ENCODE peak calls at places on chromosome 21, in nine cellular contexts. One of them, this sample, is unnamed. For H3K4me1, the result is how much of the 10 kb centered on the place peaks cover.

GRCh38 chr21:38486221-38486620 is 12.1 kb downstream of the ERG start:
- DNase-seq in stomach: no peak
- DNase-seq in aorta: no peak
- DNase-seq in lower lobe of right lung: no peak
- DNase-seq in body of pancreas: no peak
- DNase-seq in GM23248: peak
- DNase-seq in IMR-90: peak
- DNase-seq in left ventricle myocardium inferior: no peak
- DNase-seq in cardiac muscle cell: peak
- DNase-seq in this sample: no peak

GRCh38 chr21:42232176-42232825 is 13.4 kb downstream of the ABCG1 start:
- DNase-seq in lower lobe of right lung: peak
- DNase-seq in cardiac muscle cell: no peak
- DNase-seq in body of pancreas: no peak
- DNase-seq in GM23248: no peak
- DNase-seq in IMR-90: no peak
- DNase-seq in aorta: no peak
- DNase-seq in left ventricle myocardium inferior: no peak
- DNase-seq in stomach: no peak
- DNase-seq in this sample: peak

GRCh38 chr21:14528815-14529214 is 17.3 kb downstream of the SAMSN1 start:
- DNase-seq in body of pancreas: no peak
- DNase-seq in left ventricle myocardium inferior: no peak
- DNase-seq in lower lobe of right lung: no peak
- DNase-seq in aorta: no peak
- DNase-seq in GM23248: no peak
- DNase-seq in stomach: no peak
- DNase-seq in IMR-90: no peak
- DNase-seq in cardiac muscle cell: no peak
- DNase-seq in this sample: no peak

GRCh38 chr21:42538479-42539275 is 25.0 kb downstream of the SLC37A1 start:
- DNase-seq in stomach: no peak
- DNase-seq in lower lobe of right lung: no peak
- DNase-seq in aorta: peak
- DNase-seq in IMR-90: no peak
- DNase-seq in cardiac muscle cell: no peak
- DNase-seq in GM23248: no peak
- DNase-seq in body of pancreas: no peak
- DNase-seq in left ventricle myocardium inferior: no peak
- DNase-seq in this sample: no peak

GRCh38 chr21:29311802-29312201 is 13.1 kb downstream of the BACH1 start:
- DNase-seq in body of pancreas: no peak
- DNase-seq in IMR-90: no peak
- DNase-seq in GM23248: no peak
- DNase-seq in left ventricle myocardium inferior: no peak
- DNase-seq in cardiac muscle cell: no peak
- DNase-seq in stomach: no peak
- DNase-seq in lower lobe of right lung: no peak
- DNase-seq in aorta: no peak
- DNase-seq in this sample: no peak

GRCh38 chr21:26966360-26966977 is 419 bp downstream of the ADAMTS5 start:
- DNase-seq in cardiac muscle cell: peak
- DNase-seq in IMR-90: peak
- DNase-seq in stomach: no peak
- DNase-seq in lower lobe of right lung: peak
- DNase-seq in left ventricle myocardium inferior: no peak
- DNase-seq in GM23248: peak
- DNase-seq in aorta: no peak
- DNase-seq in body of pancreas: peak
- DNase-seq in this sample: no peak

GRCh38 chr21:15445327-15445726 is 284.5 kb upstream of the USP25 start:
- DNase-seq in aorta: no peak
- DNase-seq in cardiac muscle cell: no peak
- DNase-seq in IMR-90: no peak
- DNase-seq in body of pancreas: no peak
- DNase-seq in stomach: no peak
- DNase-seq in left ventricle myocardium inferior: no peak
- DNase-seq in lower lobe of right lung: no peak
- DNase-seq in GM23248: no peak
- DNase-seq in this sample: no peak

GRCh38 chr21:38121888-38122705 is 134.7 kb upstream of the KCNJ15 start:
- DNase-seq in stomach: no peak
- DNase-seq in lower lobe of right lung: no peak
- DNase-seq in cardiac muscle cell: no peak
- DNase-seq in body of pancreas: no peak
- DNase-seq in left ventricle myocardium inferior: no peak
- DNase-seq in IMR-90: no peak
- DNase-seq in GM23248: peak
- DNase-seq in aorta: no peak
- DNase-seq in this sample: no peak

GRCh38 chr21:42012763-42013329 is 2.7 kb upstream of the ZBTB21 start:
- DNase-seq in lower lobe of right lung: no peak
- DNase-seq in body of pancreas: no peak
- DNase-seq in aorta: no peak
- DNase-seq in cardiac muscle cell: no peak
- DNase-seq in stomach: no peak
- DNase-seq in GM23248: no peak
- DNase-seq in left ventricle myocardium inferior: no peak
- DNase-seq in IMR-90: no peak
- DNase-seq in this sample: no peak

GRCh38 chr21:22352088-22352487 is 1353.9 kb downstream of the NCAM2 start:
- DNase-seq in lower lobe of right lung: no peak
- DNase-seq in GM23248: no peak
- DNase-seq in left ventricle myocardium inferior: no peak
- DNase-seq in aorta: no peak
- DNase-seq in IMR-90: no peak
- DNase-seq in body of pancreas: no peak
- DNase-seq in stomach: no peak
- DNase-seq in cardiac muscle cell: no peak
- DNase-seq in this sample: no peak

GRCh38 chr21:27173052-27173451 is 206.2 kb upstream of the ADAMTS5 start:
- DNase-seq in lower lobe of right lung: no peak
- DNase-seq in left ventricle myocardium inferior: no peak
- DNase-seq in aorta: no peak
- DNase-seq in stomach: no peak
- DNase-seq in IMR-90: no peak
- DNase-seq in body of pancreas: no peak
- DNase-seq in GM23248: peak
- DNase-seq in cardiac muscle cell: no peak
- DNase-seq in this sample: no peak

GRCh38 chr21:22898061-22898460 is 1899.9 kb downstream of the NCAM2 start:
- DNase-seq in lower lobe of right lung: no peak
- DNase-seq in aorta: no peak
- DNase-seq in left ventricle myocardium inferior: no peak
- DNase-seq in GM23248: no peak
- DNase-seq in cardiac muscle cell: no peak
- DNase-seq in body of pancreas: no peak
- DNase-seq in stomach: no peak
- DNase-seq in IMR-90: no peak
- DNase-seq in this sample: no peak

GRCh38 chr21:37869661-37870060 is 46.6 kb downstream of the KCNJ6 start:
- DNase-seq in GM23248: no peak
- DNase-seq in left ventricle myocardium inferior: no peak
- DNase-seq in body of pancreas: no peak
- DNase-seq in IMR-90: no peak
- DNase-seq in lower lobe of right lung: no peak
- DNase-seq in aorta: no peak
- DNase-seq in stomach: no peak
- DNase-seq in cardiac muscle cell: no peak
- DNase-seq in this sample: no peak

GRCh38 chr21:33865176-33865575 is 50.4 kb downstream of the ATP5PO start:
- DNase-seq in cardiac muscle cell: no peak
- DNase-seq in aorta: peak
- DNase-seq in stomach: no peak
- DNase-seq in body of pancreas: no peak
- DNase-seq in left ventricle myocardium inferior: no peak
- DNase-seq in GM23248: no peak
- DNase-seq in lower lobe of right lung: no peak
- DNase-seq in IMR-90: no peak
- DNase-seq in this sample: no peak

GRCh38 chr21:45104560-45104959 is 30.2 kb downstream of the ADARB1 start:
- DNase-seq in left ventricle myocardium inferior: peak
- DNase-seq in stomach: peak
- DNase-seq in aorta: peak
- DNase-seq in GM23248: peak
- DNase-seq in body of pancreas: peak
- DNase-seq in IMR-90: no peak
- DNase-seq in lower lobe of right lung: no peak
- DNase-seq in cardiac muscle cell: peak
- DNase-seq in this sample: peak
- H3K4me1 ChIP-seq in left ventricle myocardium inferior: half or more
- H3K4me1 ChIP-seq in stomach: under half
- H3K4me1 ChIP-seq in aorta: under half
- H3K4me1 ChIP-seq in GM23248: under half
- H3K4me1 ChIP-seq in body of pancreas: under half
- H3K4me1 ChIP-seq in IMR-90: under half
- H3K4me1 ChIP-seq in lower lobe of right lung: under half
- H3K4me1 ChIP-seq in cardiac muscle cell: under half
- H3K4me1 ChIP-seq in this sample: under half

GRCh38 chr21:35212393-35213127 is 163.5 kb upstream of the RUNX1 start:
- DNase-seq in aorta: no peak
- DNase-seq in lower lobe of right lung: no peak
- DNase-seq in IMR-90: peak
- DNase-seq in cardiac muscle cell: no peak
- DNase-seq in GM23248: peak
- DNase-seq in stomach: no peak
- DNase-seq in left ventricle myocardium inferior: no peak
- DNase-seq in body of pancreas: no peak
- DNase-seq in this sample: no peak

GRCh38 chr21:35219291-35219690 is 170.2 kb upstream of the RUNX1 start:
- DNase-seq in left ventricle myocardium inferior: no peak
- DNase-seq in body of pancreas: no peak
- DNase-seq in cardiac muscle cell: no peak
- DNase-seq in stomach: no peak
- DNase-seq in lower lobe of right lung: no peak
- DNase-seq in GM23248: no peak
- DNase-seq in aorta: no peak
- DNase-seq in IMR-90: no peak
- DNase-seq in this sample: no peak

GRCh38 chr21:35217504-35218060 is 168.5 kb upstream of the RUNX1 start:
- DNase-seq in GM23248: peak
- DNase-seq in left ventricle myocardium inferior: no peak
- DNase-seq in body of pancreas: no peak
- DNase-seq in cardiac muscle cell: peak
- DNase-seq in lower lobe of right lung: no peak
- DNase-seq in aorta: no peak
- DNase-seq in stomach: no peak
- DNase-seq in IMR-90: peak
- DNase-seq in this sample: no peak

GRCh38 chr21:35216966-35217365 is 167.9 kb upstream of the RUNX1 start:
- DNase-seq in cardiac muscle cell: no peak
- DNase-seq in lower lobe of right lung: no peak
- DNase-seq in body of pancreas: no peak
- DNase-seq in IMR-90: no peak
- DNase-seq in GM23248: no peak
- DNase-seq in aorta: no peak
- DNase-seq in stomach: no peak
- DNase-seq in left ventricle myocardium inferior: no peak
- DNase-seq in this sample: no peak

GRCh38 chr21:35215870-35216269 is 166.8 kb upstream of the RUNX1 start:
- DNase-seq in stomach: no peak
- DNase-seq in GM23248: no peak
- DNase-seq in cardiac muscle cell: no peak
- DNase-seq in aorta: no peak
- DNase-seq in left ventricle myocardium inferior: no peak
- DNase-seq in body of pancreas: no peak
- DNase-seq in lower lobe of right lung: no peak
- DNase-seq in IMR-90: no peak
- DNase-seq in this sample: no peak
- H3K27ac ChIP-seq in stomach: no peak
- H3K27ac ChIP-seq in GM23248: no peak
- H3K27ac ChIP-seq in cardiac muscle cell: no peak
- H3K27ac ChIP-seq in aorta: no peak
- H3K27ac ChIP-seq in left ventricle myocardium inferior: no peak
- H3K27ac ChIP-seq in body of pancreas: no peak
- H3K27ac ChIP-seq in lower lobe of right lung: no peak
- H3K27ac ChIP-seq in IMR-90: no peak
- H3K27ac ChIP-seq in this sample: no peak

GRCh38 chr21:43599728-43600127 is 59.6 kb downstream of the HSF2BP start:
- DNase-seq in lower lobe of right lung: no peak
- DNase-seq in IMR-90: no peak
- DNase-seq in aorta: no peak
- DNase-seq in body of pancreas: no peak
- DNase-seq in GM23248: no peak
- DNase-seq in cardiac muscle cell: no peak
- DNase-seq in left ventricle myocardium inferior: no peak
- DNase-seq in stomach: no peak
- DNase-seq in this sample: no peak

GRCh38 chr21:43596616-43597015 is 62.7 kb downstream of the HSF2BP start:
- DNase-seq in body of pancreas: no peak
- DNase-seq in cardiac muscle cell: no peak
- DNase-seq in GM23248: no peak
- DNase-seq in aorta: no peak
- DNase-seq in IMR-90: no peak
- DNase-seq in lower lobe of right lung: no peak
- DNase-seq in stomach: no peak
- DNase-seq in left ventricle myocardium inferior: no peak
- DNase-seq in this sample: no peak

GRCh38 chr21:43597845-43598244 is 61.4 kb downstream of the HSF2BP start:
- DNase-seq in lower lobe of right lung: no peak
- DNase-seq in left ventricle myocardium inferior: no peak
- DNase-seq in cardiac muscle cell: no peak
- DNase-seq in IMR-90: no peak
- DNase-seq in GM23248: no peak
- DNase-seq in stomach: no peak
- DNase-seq in aorta: no peak
- DNase-seq in body of pancreas: no peak
- DNase-seq in this sample: no peak

GRCh38 chr21:43598416-43599120 is 60.7 kb downstream of the HSF2BP start:
- DNase-seq in GM23248: peak
- DNase-seq in IMR-90: peak
- DNase-seq in cardiac muscle cell: peak
- DNase-seq in aorta: no peak
- DNase-seq in lower lobe of right lung: no peak
- DNase-seq in left ventricle myocardium inferior: no peak
- DNase-seq in body of pancreas: no peak
- DNase-seq in stomach: no peak
- DNase-seq in this sample: no peak

DNA sequence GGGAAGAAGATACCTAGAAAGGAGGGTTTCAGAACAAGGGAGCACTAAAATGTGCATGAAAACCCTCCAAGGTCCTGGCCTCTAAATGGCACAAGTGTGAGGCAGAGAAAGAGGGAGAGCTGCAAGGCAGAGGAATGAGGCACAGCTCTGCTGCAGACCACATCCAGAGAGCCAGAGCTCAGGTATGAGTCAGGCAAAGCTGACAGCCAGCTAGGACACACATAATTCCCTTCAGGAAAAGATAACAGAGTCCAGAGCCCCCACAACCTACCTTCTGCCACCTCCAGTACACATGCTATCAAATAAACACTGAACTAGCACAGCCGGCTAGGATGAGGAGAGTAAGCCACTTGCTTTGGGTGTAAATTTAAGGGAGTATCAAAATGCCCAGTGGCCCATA is 62.2 kb downstream of the HSF2BP start:
- DNase-seq in lower lobe of right lung: no peak
- DNase-seq in stomach: no peak
- DNase-seq in GM23248: peak
- DNase-seq in IMR-90: peak
- DNase-seq in cardiac muscle cell: peak
- DNase-seq in aorta: no peak
- DNase-seq in left ventricle myocardium inferior: no peak
- DNase-seq in body of pancreas: no peak
- DNase-seq in this sample: no peak
- H3K4me1 ChIP-seq in lower lobe of right lung: under half
- H3K4me1 ChIP-seq in stomach: under half
- H3K4me1 ChIP-seq in GM23248: half or more
- H3K4me1 ChIP-seq in IMR-90: under half
- H3K4me1 ChIP-seq in cardiac muscle cell: under half
- H3K4me1 ChIP-seq in aorta: under half
- H3K4me1 ChIP-seq in left ventricle myocardium inferior: under half
- H3K4me1 ChIP-seq in body of pancreas: under half
- H3K4me1 ChIP-seq in this sample: under half

GRCh38 chr21:25688284-25689035 is 46.2 kb downstream of the ATP5PF start:
- DNase-seq in cardiac muscle cell: no peak
- DNase-seq in aorta: no peak
- DNase-seq in left ventricle myocardium inferior: no peak
- DNase-seq in stomach: no peak
- DNase-seq in lower lobe of right lung: no peak
- DNase-seq in GM23248: peak
- DNase-seq in body of pancreas: no peak
- DNase-seq in IMR-90: no peak
- DNase-seq in this sample: no peak
- H3K27ac ChIP-seq in cardiac muscle cell: no peak
- H3K27ac ChIP-seq in aorta: no peak
- H3K27ac ChIP-seq in left ventricle myocardium inferior: peak
- H3K27ac ChIP-seq in stomach: no peak
- H3K27ac ChIP-seq in lower lobe of right lung: peak
- H3K27ac ChIP-seq in GM23248: peak
- H3K27ac ChIP-seq in body of pancreas: no peak
- H3K27ac ChIP-seq in IMR-90: no peak
- H3K27ac ChIP-seq in this sample: no peak